ENCODE peak calls at places on chromosome 14, in four cellular contexts. One of them, this sample, is unnamed.

GRCh38 chr14:104556256-104557021 is 23.1 kb upstream of the C14orf180 start:
- DNase-seq in GM12892: no peak
- DNase-seq in progenitor cell of endocrine pancreas: no peak
- DNase-seq in GM10248: no peak
- DNase-seq in this sample: no peak

GRCh38 chr14:50530358-50530757 is 2.0 kb downstream of the MAP4K5 start:
- DNase-seq in GM12892: no peak
- DNase-seq in progenitor cell of endocrine pancreas: no peak
- DNase-seq in GM10248: no peak
- DNase-seq in this sample: no peak

GRCh38 chr14:62076825-62077660 is 314.8 kb downstream of the SNAPC1 start:
- DNase-seq in GM12892: no peak
- DNase-seq in progenitor cell of endocrine pancreas: no peak
- DNase-seq in GM10248: no peak
- DNase-seq in this sample: no peak

GRCh38 chr14:92458136-92458958 is 55.2 kb upstream of the RIN3 start:
- DNase-seq in GM12892: no peak
- DNase-seq in progenitor cell of endocrine pancreas: no peak
- DNase-seq in GM10248: no peak
- DNase-seq in this sample: no peak

GRCh38 chr14:51082394-51082793 is 12.5 kb downstream of the TRIM9 start:
- DNase-seq in GM12892: no peak
- DNase-seq in progenitor cell of endocrine pancreas: no peak
- DNase-seq in GM10248: no peak
- DNase-seq in this sample: no peak

GRCh38 chr14:58477653-58478052 is 50.1 kb downstream of the KIAA0586 start:
- DNase-seq in GM12892: no peak
- DNase-seq in progenitor cell of endocrine pancreas: no peak
- DNase-seq in GM10248: no peak
- DNase-seq in this sample: no peak

GRCh38 chr14:74508844-74509428 is 15.4 kb downstream of the ISCA2 start:
- DNase-seq in GM12892: peak
- DNase-seq in progenitor cell of endocrine pancreas: no peak
- DNase-seq in GM10248: no peak
- DNase-seq in this sample: no peak

GRCh38 chr14:103141117-103141796 is 18.0 kb downstream of the TNFAIP2 start:
- DNase-seq in GM12892: no peak
- DNase-seq in progenitor cell of endocrine pancreas: no peak
- DNase-seq in GM10248: peak
- DNase-seq in this sample: no peak

GRCh38 chr14:58298880-58299664 is 717 bp downstream of the ARID4A start:
- DNase-seq in GM12892: peak
- DNase-seq in progenitor cell of endocrine pancreas: peak
- DNase-seq in GM10248: peak
- DNase-seq in this sample: no peak

GRCh38 chr14:104739026-104739425 is 13.9 kb upstream of the SIVA1 start:
- DNase-seq in GM12892: no peak
- DNase-seq in progenitor cell of endocrine pancreas: no peak
- DNase-seq in GM10248: no peak
- DNase-seq in this sample: no peak

GRCh38 chr14:98466807-98467206 is 805.2 kb downstream of the BCL11B start:
- DNase-seq in GM12892: no peak
- DNase-seq in progenitor cell of endocrine pancreas: no peak
- DNase-seq in GM10248: no peak
- DNase-seq in this sample: no peak

GRCh38 chr14:104703269-104703668 is 13.9 kb downstream of the INF2 start:
- DNase-seq in GM12892: no peak
- DNase-seq in progenitor cell of endocrine pancreas: no peak
- DNase-seq in GM10248: no peak
- DNase-seq in this sample: no peak

GRCh38 chr14:56423591-56423991 is 156.0 kb upstream of the TMEM260 start:
- DNase-seq in GM12892: no peak
- DNase-seq in progenitor cell of endocrine pancreas: no peak
- DNase-seq in GM10248: no peak
- DNase-seq in this sample: peak

GRCh38 chr14:70706177-70706576 is 64.5 kb downstream of the TTC9 start:
- DNase-seq in GM12892: no peak
- DNase-seq in progenitor cell of endocrine pancreas: no peak
- DNase-seq in GM10248: no peak
- DNase-seq in this sample: no peak

GRCh38 chr14:67526676-67527459 is 6.2 kb upstream of the PLEKHH1 start:
- DNase-seq in GM12892: no peak
- DNase-seq in progenitor cell of endocrine pancreas: no peak
- DNase-seq in GM10248: peak
- DNase-seq in this sample: no peak

GRCh38 chr14:80385340-80385739 is 174.0 kb upstream of the DIO2 start:
- DNase-seq in GM12892: no peak
- DNase-seq in progenitor cell of endocrine pancreas: no peak
- DNase-seq in GM10248: no peak
- DNase-seq in this sample: no peak

GRCh38 chr14:75523771-75524171 is 1.5 kb downstream of the BATF start:
- DNase-seq in GM12892: no peak
- DNase-seq in progenitor cell of endocrine pancreas: no peak
- DNase-seq in GM10248: no peak
- DNase-seq in this sample: no peak

GRCh38 chr14:103576371-103577024 is 13.7 kb downstream of the COA8 start:
- DNase-seq in GM12892: no peak
- DNase-seq in progenitor cell of endocrine pancreas: no peak
- DNase-seq in GM10248: no peak
- DNase-seq in this sample: peak

GRCh38 chr14:30706704-30707103 is 84.6 kb downstream of the SCFD1 start:
- DNase-seq in GM12892: no peak
- DNase-seq in progenitor cell of endocrine pancreas: no peak
- DNase-seq in GM10248: no peak
- DNase-seq in this sample: no peak

GRCh38 chr14:100589760-100590469 is 2.7 kb upstream of the BEGAIN start:
- DNase-seq in GM12892: no peak
- DNase-seq in progenitor cell of endocrine pancreas: no peak
- DNase-seq in GM10248: no peak
- DNase-seq in this sample: no peak

GRCh38 chr14:78291958-78292357 is 121.8 kb downstream of the NRXN3 start:
- DNase-seq in GM12892: no peak
- DNase-seq in progenitor cell of endocrine pancreas: no peak
- DNase-seq in GM10248: peak
- DNase-seq in this sample: no peak

GRCh38 chr14:24181251-24182077 is 7.2 kb downstream of the IPO4 start:
- DNase-seq in GM12892: no peak
- DNase-seq in progenitor cell of endocrine pancreas: no peak
- DNase-seq in GM10248: no peak
- DNase-seq in this sample: no peak

GRCh38 chr14:68181395-68182326 is 362.1 kb downstream of the RAD51B start:
- DNase-seq in GM12892: no peak
- DNase-seq in progenitor cell of endocrine pancreas: no peak
- DNase-seq in GM10248: peak
- DNase-seq in this sample: no peak

GRCh38 chr14:81269100-81269978 is 48.6 kb upstream of the GTF2A1 start:
- DNase-seq in GM12892: peak
- DNase-seq in progenitor cell of endocrine pancreas: no peak
- DNase-seq in GM10248: peak
- DNase-seq in this sample: peak

GRCh38 chr14:63676615-63677014 is 34.9 kb upstream of the WDR89 start:
- DNase-seq in GM12892: no peak
- DNase-seq in progenitor cell of endocrine pancreas: no peak
- DNase-seq in GM10248: no peak
- DNase-seq in this sample: no peak

This sample was measured in skeletal muscle cell.